ENCODE peak calls at places on chromosomes 6 and 20, in seven cellular contexts. One of them, this sample, is unnamed.

GRCh38 chr6:32785781-32786533 is 22.6 kb upstream of the HLA-DQB2 start:
- DNase-seq in bronchial epithelial cell: peak; percentile 59
- DNase-seq in astrocyte: peak; percentile 22
- DNase-seq in breast epithelium: no peak
- DNase-seq in AG04450: no peak
- DNase-seq in GM23338: peak; percentile 83
- DNase-seq in B cell: peak; percentile 30
- DNase-seq in this sample: peak; percentile 65

GRCh38 chr20:32130352-32130751 is 20.8 kb downstream of the TM9SF4 start:
- DNase-seq in bronchial epithelial cell: no peak
- DNase-seq in astrocyte: no peak
- DNase-seq in breast epithelium: no peak
- DNase-seq in AG04450: no peak
- DNase-seq in GM23338: peak; percentile 31
- DNase-seq in B cell: no peak
- DNase-seq in this sample: no peak

GRCh38 chr6:42390228-42390934 is 61.3 kb downstream of the TRERF1 start:
- DNase-seq in bronchial epithelial cell: no peak
- DNase-seq in astrocyte: no peak
- DNase-seq in breast epithelium: no peak
- DNase-seq in AG04450: no peak
- DNase-seq in GM23338: no peak
- DNase-seq in B cell: no peak
- DNase-seq in this sample: no peak

GRCh38 chr6:10659697-10660348 is 34.6 kb downstream of the C6orf52 start:
- DNase-seq in bronchial epithelial cell: no peak
- DNase-seq in astrocyte: no peak
- DNase-seq in breast epithelium: no peak
- DNase-seq in AG04450: no peak
- DNase-seq in GM23338: peak; percentile 69
- DNase-seq in B cell: no peak
- DNase-seq in this sample: no peak

GRCh38 chr6:118598324-118598723 is 50.2 kb downstream of the PLN start:
- DNase-seq in bronchial epithelial cell: no peak
- DNase-seq in astrocyte: no peak
- DNase-seq in breast epithelium: no peak
- DNase-seq in AG04450: no peak
- DNase-seq in GM23338: no peak
- DNase-seq in B cell: no peak
- DNase-seq in this sample: no peak

GRCh38 chr20:51128198-51128597 is 105.3 kb upstream of the KCNG1 start:
- DNase-seq in bronchial epithelial cell: peak; percentile 89
- DNase-seq in astrocyte: peak; percentile 88
- DNase-seq in breast epithelium: no peak
- DNase-seq in AG04450: peak; percentile 77
- DNase-seq in GM23338: no peak
- DNase-seq in B cell: peak; percentile 26
- DNase-seq in this sample: peak; percentile 51

GRCh38 chr6:143222758-143223334 is 162.2 kb downstream of the AIG1 start:
- DNase-seq in bronchial epithelial cell: no peak
- DNase-seq in astrocyte: no peak
- DNase-seq in breast epithelium: no peak
- DNase-seq in AG04450: no peak
- DNase-seq in GM23338: no peak
- DNase-seq in B cell: no peak
- DNase-seq in this sample: no peak

GRCh38 chr6:155221086-155221485 is 42.7 kb upstream of the CLDN20 start:
- DNase-seq in bronchial epithelial cell: no peak
- DNase-seq in astrocyte: no peak
- DNase-seq in breast epithelium: no peak
- DNase-seq in AG04450: no peak
- DNase-seq in GM23338: no peak
- DNase-seq in B cell: no peak
- DNase-seq in this sample: no peak

GRCh38 chr6:25122622-25123237 is 156.4 kb upstream of the CARMIL1 start:
- DNase-seq in bronchial epithelial cell: no peak
- DNase-seq in astrocyte: no peak
- DNase-seq in breast epithelium: no peak
- DNase-seq in AG04450: no peak
- DNase-seq in GM23338: no peak
- DNase-seq in B cell: no peak
- DNase-seq in this sample: no peak

GRCh38 chr6:137089305-137089704 is 44.5 kb upstream of the IL20RA start:
- DNase-seq in bronchial epithelial cell: no peak
- DNase-seq in astrocyte: no peak
- DNase-seq in breast epithelium: no peak
- DNase-seq in AG04450: no peak
- DNase-seq in GM23338: peak; percentile 23
- DNase-seq in B cell: no peak
- DNase-seq in this sample: no peak

GRCh38 chr6:106974337-106974998 is at the start of gene CD24:
- DNase-seq in bronchial epithelial cell: no peak
- DNase-seq in astrocyte: peak; percentile 13
- DNase-seq in breast epithelium: peak; percentile 80
- DNase-seq in AG04450: no peak
- DNase-seq in GM23338: peak; percentile 81
- DNase-seq in B cell: peak; percentile 89
- DNase-seq in this sample: peak; percentile 28

GRCh38 chr6:137193256-137194070 is 20.0 kb upstream of the IL22RA2 start:
- DNase-seq in bronchial epithelial cell: no peak
- DNase-seq in astrocyte: no peak
- DNase-seq in breast epithelium: no peak
- DNase-seq in AG04450: no peak
- DNase-seq in GM23338: no peak
- DNase-seq in B cell: no peak
- DNase-seq in this sample: no peak

GRCh38 chr6:20540683-20541082 is 6.4 kb downstream of the CDKAL1 start:
- DNase-seq in bronchial epithelial cell: peak; percentile 69
- DNase-seq in astrocyte: no peak
- DNase-seq in breast epithelium: no peak
- DNase-seq in AG04450: no peak
- DNase-seq in GM23338: no peak
- DNase-seq in B cell: no peak
- DNase-seq in this sample: peak; percentile 57

GRCh38 chr6:105374010-105374420 is 28.9 kb downstream of the PREP start:
- DNase-seq in bronchial epithelial cell: peak; percentile 93
- DNase-seq in astrocyte: peak; percentile 35
- DNase-seq in breast epithelium: no peak
- DNase-seq in AG04450: no peak
- DNase-seq in GM23338: no peak
- DNase-seq in B cell: no peak
- DNase-seq in this sample: peak; percentile 71

GRCh38 chr6:132202569-132202968 is 198.7 kb downstream of the MOXD1 start:
- DNase-seq in bronchial epithelial cell: no peak
- DNase-seq in astrocyte: peak; percentile 80
- DNase-seq in breast epithelium: no peak
- DNase-seq in AG04450: peak; percentile 81
- DNase-seq in GM23338: no peak
- DNase-seq in B cell: no peak
- DNase-seq in this sample: no peak

GRCh38 chr20:59948828-59949720 is 8.9 kb downstream of the FAM217B start:
- DNase-seq in bronchial epithelial cell: peak; percentile 62
- DNase-seq in astrocyte: no peak
- DNase-seq in breast epithelium: no peak
- DNase-seq in AG04450: peak; percentile 45
- DNase-seq in GM23338: peak; percentile 71
- DNase-seq in B cell: peak; percentile 24
- DNase-seq in this sample: peak; percentile 71

GRCh38 chr6:26224940-26225847 is 138.0 kb downstream of the HFE start:
- DNase-seq in bronchial epithelial cell: peak; percentile 80
- DNase-seq in astrocyte: peak; percentile 95
- DNase-seq in breast epithelium: no peak
- DNase-seq in AG04450: peak; percentile 86
- DNase-seq in GM23338: peak; percentile 84
- DNase-seq in B cell: no peak
- DNase-seq in this sample: no peak

GRCh38 chr6:111727798-111728197 is 122.1 kb upstream of the TRAF3IP2 start:
- DNase-seq in bronchial epithelial cell: no peak
- DNase-seq in astrocyte: peak; percentile 74
- DNase-seq in breast epithelium: no peak
- DNase-seq in AG04450: no peak
- DNase-seq in GM23338: peak; percentile 76
- DNase-seq in B cell: no peak
- DNase-seq in this sample: peak; percentile 28

GRCh38 chr6:90285611-90286381 is 10.8 kb downstream of the BACH2 start:
- DNase-seq in bronchial epithelial cell: peak; percentile 83
- DNase-seq in astrocyte: peak; percentile 95
- DNase-seq in breast epithelium: peak; percentile 57
- DNase-seq in AG04450: peak; percentile 77
- DNase-seq in GM23338: peak; percentile 78
- DNase-seq in B cell: peak; percentile 50
- DNase-seq in this sample: peak; percentile 89

DNA sequence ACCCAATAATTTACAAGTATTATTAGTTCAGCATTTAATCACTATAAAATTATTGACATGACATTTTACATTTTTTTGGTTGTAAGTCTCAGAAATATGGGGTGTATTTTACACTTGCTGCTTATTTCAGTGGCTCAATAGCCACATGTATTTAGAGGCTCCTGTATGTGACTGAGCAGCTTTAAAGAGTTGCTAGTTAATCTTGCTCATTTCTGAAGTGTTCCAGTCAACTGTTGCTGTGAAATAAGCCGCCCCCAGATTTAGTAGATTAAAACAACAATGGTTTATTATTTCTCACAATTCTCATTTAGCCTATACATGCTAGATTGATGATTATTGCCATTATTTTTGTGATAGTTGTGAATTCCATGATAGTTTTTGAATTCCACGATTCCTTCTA is 23.0 kb downstream of the CD109 start:
- DNase-seq in bronchial epithelial cell: no peak
- DNase-seq in astrocyte: no peak
- DNase-seq in breast epithelium: no peak
- DNase-seq in AG04450: no peak
- DNase-seq in GM23338: no peak
- DNase-seq in B cell: no peak
- DNase-seq in this sample: no peak
- TF ChIP-seq CTCF in bronchial epithelial cell: no peak
- TF ChIP-seq CTCF in astrocyte: no peak
- TF ChIP-seq CTCF in breast epithelium: no peak
- TF ChIP-seq CTCF in AG04450: no peak
- TF ChIP-seq CTCF in GM23338: no peak
- TF ChIP-seq CTCF in B cell: no peak
- TF ChIP-seq CTCF in this sample: no peak

DNA sequence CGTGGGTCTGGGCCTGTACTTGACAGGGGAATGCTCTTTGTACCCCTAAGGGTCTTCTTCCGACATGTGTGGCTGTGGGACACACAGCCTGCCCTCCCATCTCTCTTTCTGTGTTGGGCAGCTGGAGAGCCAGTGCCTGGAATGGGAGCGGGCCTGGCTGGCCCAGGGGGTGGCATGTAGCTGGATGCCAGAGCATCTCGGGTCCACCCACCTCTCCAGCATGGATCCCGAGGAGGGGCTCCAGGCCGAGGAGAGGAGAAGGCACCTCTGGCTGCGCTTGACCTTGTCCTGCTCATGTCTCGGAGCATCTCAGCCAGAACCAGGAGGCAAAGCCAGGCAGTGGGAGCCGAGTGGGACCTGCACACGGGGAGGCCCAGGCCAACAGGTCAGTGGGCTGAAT is 16.0 kb downstream of the CDH4 start:
- DNase-seq in bronchial epithelial cell: no peak
- DNase-seq in astrocyte: no peak
- DNase-seq in breast epithelium: no peak
- DNase-seq in AG04450: no peak
- DNase-seq in GM23338: no peak
- DNase-seq in B cell: no peak
- DNase-seq in this sample: no peak
- TF ChIP-seq CTCF in bronchial epithelial cell: no peak
- TF ChIP-seq CTCF in astrocyte: no peak
- TF ChIP-seq CTCF in breast epithelium: no peak
- TF ChIP-seq CTCF in AG04450: no peak
- TF ChIP-seq CTCF in GM23338: no peak
- TF ChIP-seq CTCF in B cell: no peak
- TF ChIP-seq CTCF in this sample: no peak

GRCh38 chr6:31737315-31738047 is 1.2 kb upstream of the CLIC1 start:
- DNase-seq in bronchial epithelial cell: no peak
- DNase-seq in astrocyte: no peak
- DNase-seq in breast epithelium: no peak
- DNase-seq in AG04450: no peak
- DNase-seq in GM23338: peak; percentile 56
- DNase-seq in B cell: no peak
- DNase-seq in this sample: no peak

GRCh38 chr6:31736026-31736767 is at the start of gene CLIC1:
- DNase-seq in bronchial epithelial cell: peak; percentile 76
- DNase-seq in astrocyte: peak; percentile 59
- DNase-seq in breast epithelium: peak; percentile 91
- DNase-seq in AG04450: no peak
- DNase-seq in GM23338: peak; percentile 90
- DNase-seq in B cell: peak; percentile 83
- DNase-seq in this sample: peak; percentile 87

GRCh38 chr6:31739639-31740396 is at the start of gene MSH5:
- DNase-seq in bronchial epithelial cell: peak; percentile 98
- DNase-seq in astrocyte: peak; percentile 97
- DNase-seq in breast epithelium: peak; percentile 99
- DNase-seq in AG04450: peak; percentile 98
- DNase-seq in GM23338: peak; percentile 100
- DNase-seq in B cell: peak; percentile 92
- DNase-seq in this sample: peak; percentile 99

GRCh38 chr6:31736768-31737314 is 511 bp upstream of the CLIC1 start:
- DNase-seq in bronchial epithelial cell: no peak
- DNase-seq in astrocyte: no peak
- DNase-seq in breast epithelium: no peak
- DNase-seq in AG04450: no peak
- DNase-seq in GM23338: no peak
- DNase-seq in B cell: no peak
- DNase-seq in this sample: no peak

GRCh38 chr6:31738048-31738979 is 1.5 kb upstream of the MSH5 start:
- DNase-seq in bronchial epithelial cell: peak; percentile 77
- DNase-seq in astrocyte: peak; percentile 78
- DNase-seq in breast epithelium: peak; percentile 81
- DNase-seq in AG04450: peak; percentile 59
- DNase-seq in GM23338: peak; percentile 50
- DNase-seq in B cell: peak; percentile 83
- DNase-seq in this sample: peak; percentile 57
- TF ChIP-seq CTCF in bronchial epithelial cell: peak; percentile 34
- TF ChIP-seq CTCF in astrocyte: no peak
- TF ChIP-seq CTCF in breast epithelium: no peak
- TF ChIP-seq CTCF in AG04450: peak; percentile 41
- TF ChIP-seq CTCF in GM23338: peak; percentile 48
- TF ChIP-seq CTCF in B cell: peak; percentile 11
- TF ChIP-seq CTCF in this sample: no peak

GRCh38 chr20:23774081-23774480 is 23.3 kb upstream of the CST1 start:
- DNase-seq in bronchial epithelial cell: no peak
- DNase-seq in astrocyte: no peak
- DNase-seq in breast epithelium: no peak
- DNase-seq in AG04450: no peak
- DNase-seq in GM23338: no peak
- DNase-seq in B cell: no peak
- DNase-seq in this sample: no peak

GRCh38 chr20:23773127-23773526 is 22.4 kb upstream of the CST1 start:
- DNase-seq in bronchial epithelial cell: no peak
- DNase-seq in astrocyte: no peak
- DNase-seq in breast epithelium: no peak
- DNase-seq in AG04450: no peak
- DNase-seq in GM23338: no peak
- DNase-seq in B cell: no peak
- DNase-seq in this sample: no peak

GRCh38 chr20:23773579-23773978 is 22.8 kb upstream of the CST1 start:
- DNase-seq in bronchial epithelial cell: no peak
- DNase-seq in astrocyte: no peak
- DNase-seq in breast epithelium: no peak
- DNase-seq in AG04450: no peak
- DNase-seq in GM23338: no peak
- DNase-seq in B cell: no peak
- DNase-seq in this sample: no peak

GRCh38 chr20:23770384-23770783 is 19.6 kb upstream of the CST1 start:
- DNase-seq in bronchial epithelial cell: no peak
- DNase-seq in astrocyte: no peak
- DNase-seq in breast epithelium: no peak
- DNase-seq in AG04450: no peak
- DNase-seq in GM23338: no peak
- DNase-seq in B cell: no peak
- DNase-seq in this sample: no peak

GRCh38 chr20:23776067-23776771 is 25.5 kb upstream of the CST1 start:
- DNase-seq in bronchial epithelial cell: no peak
- DNase-seq in astrocyte: no peak
- DNase-seq in breast epithelium: no peak
- DNase-seq in AG04450: no peak
- DNase-seq in GM23338: peak; percentile 72
- DNase-seq in B cell: no peak
- DNase-seq in this sample: no peak
- TF ChIP-seq CTCF in bronchial epithelial cell: no peak
- TF ChIP-seq CTCF in astrocyte: no peak
- TF ChIP-seq CTCF in breast epithelium: no peak
- TF ChIP-seq CTCF in AG04450: no peak
- TF ChIP-seq CTCF in GM23338: peak; percentile 25
- TF ChIP-seq CTCF in B cell: no peak
- TF ChIP-seq CTCF in this sample: no peak

This sample was measured in MCF 10A.